ENCODE peak calls at places on chromosomes 16 and 17, in ten cellular contexts. R is breast epithelium; Y is endothelial cell of umbilical vein; Q is effector memory CD4-positive, alpha-beta T cell; E is RWPE2; I is brain microvascular endothelial cell; M is naive thymus-derived CD4-positive, alpha-beta T cell; H is esophagus squamous epithelium; S is heart left ventricle; G is stomach. W is an unnamed sample.

GRCh38 chr16:58854392-58854791 is 120.3 kb upstream of the GOT2 start:
- DNase-seq in I (no peak), G (no peak), E (no peak), Q (no peak), S (no peak), H (no peak), Y (no peak), M (no peak), R (no peak), W (no peak)

GRCh38 chr16:85204242-85205010 is 92.2 kb upstream of the CIBAR2 start:
- DNase-seq in S (no peak), I (peak; percentile 59), Q (no peak), H (no peak), M (no peak), G (no peak), R (no peak), E (no peak), Y (peak; percentile 76), W (no peak)

GRCh38 chr16:65767125-65767524 is 599.4 kb upstream of the CDH5 start:
- DNase-seq in S (no peak), Y (no peak), E (no peak), I (no peak), Q (no peak), R (no peak), M (no peak), H (no peak), G (no peak), W (no peak)

GRCh38 chr17:81422776-81423697 is 27.8 kb downstream of the BAHCC1 start:
- DNase-seq in M (no peak), S (peak; percentile 71), Y (peak; percentile 93), Q (no peak), G (peak; percentile 74), R (peak; percentile 69), E (peak; percentile 95), H (no peak), I (peak; percentile 92), W (no peak)

GRCh38 chr17:42221886-42222745 is 27.8 kb upstream of the GHDC start:
- DNase-seq in G (peak; percentile 55), R (no peak), I (peak; percentile 48), M (peak; percentile 61), Y (peak; percentile 77), E (no peak), S (no peak), H (peak; percentile 17), Q (peak; percentile 28), W (peak; percentile 31)

GRCh38 chr16:8677481-8677880 is 3.1 kb downstream of the ABAT start:
- DNase-seq in I (no peak), Q (no peak), R (no peak), E (no peak), H (no peak), S (no peak), M (no peak), Y (no peak), G (no peak), W (no peak)

GRCh38 chr17:376936-377863 is 24.6 kb upstream of the RPH3AL start:
- DNase-seq in S (no peak), M (no peak), H (no peak), G (no peak), I (no peak), Y (no peak), E (peak; percentile 9), Q (no peak), R (no peak), W (no peak)

GRCh38 chr16:720507-720989 is 398 bp upstream of the ANTKMT start:
- DNase-seq in M (no peak), S (peak; percentile 70), G (no peak), E (no peak), I (peak; percentile 43), Y (peak; percentile 45), H (no peak), R (no peak), Q (no peak), W (peak; percentile 66)

DNA sequence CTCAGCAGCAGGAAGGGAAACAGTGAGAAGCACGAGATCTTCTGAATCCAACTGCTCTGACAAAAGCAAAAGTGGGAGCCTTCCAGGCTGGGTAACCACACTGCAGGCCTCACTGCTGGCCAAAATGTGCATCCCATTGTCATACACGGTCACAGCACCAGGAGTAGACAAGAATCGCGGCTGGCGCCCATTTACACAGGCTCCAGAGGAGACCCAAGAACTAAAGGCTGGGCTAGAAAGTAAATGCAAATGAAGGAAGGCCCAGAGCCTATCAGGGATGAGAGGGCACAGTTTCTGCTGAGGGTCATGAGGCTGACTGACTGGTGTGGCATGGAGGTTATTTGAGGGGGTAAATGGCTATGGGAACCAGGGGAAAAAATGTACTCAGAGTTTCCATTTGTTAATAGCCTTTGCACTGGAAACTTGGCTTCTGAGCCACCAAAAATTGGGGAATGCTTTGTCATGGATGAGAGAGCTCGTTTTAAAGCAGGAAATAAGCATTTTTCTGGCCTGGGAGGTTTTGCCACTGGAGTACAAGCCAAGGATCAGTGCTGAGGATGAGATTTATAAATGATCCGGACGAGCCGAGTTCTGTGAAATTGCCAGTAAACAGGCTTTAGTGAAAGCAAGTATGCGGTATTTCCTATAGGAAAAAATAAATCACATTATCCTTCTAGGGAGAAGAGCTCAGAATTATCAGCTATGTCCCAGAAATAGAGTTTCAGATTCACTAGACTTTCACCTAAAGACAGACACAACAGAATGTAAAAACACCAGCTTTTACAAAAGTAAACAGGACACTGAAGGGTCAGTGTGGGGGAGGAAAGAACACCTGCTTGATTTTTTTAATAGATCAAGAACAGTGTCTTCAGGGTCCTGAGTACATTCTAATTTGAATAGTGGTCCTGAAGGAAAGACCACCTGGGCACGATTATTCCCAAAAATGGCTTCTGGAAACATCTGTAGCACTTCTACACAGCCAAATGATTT is 66.9 kb upstream of the GSG1L start:
- DNase-seq in S (no peak), Y (no peak), H (no peak), G (no peak), R (no peak), E (no peak), Q (no peak), I (no peak), M (no peak), W (no peak)
- H3K36me3 ChIP-seq in S (peaks cover 94% of the 10 kb centered on the region), Y (peaks cover 61% of the 10 kb centered on the region), H (peaks cover 17% of the 10 kb centered on the region), G (peaks cover 100% of the 10 kb centered on the region), R (no peaks in the 10 kb centered on the region), E (peaks cover 99% of the 10 kb centered on the region), Q (peaks cover 99% of the 10 kb centered on the region), I (peaks cover 82% of the 10 kb centered on the region), M (peaks cover 99% of the 10 kb centered on the region), W (peaks cover 93% of the 10 kb centered on the region)

DNA sequence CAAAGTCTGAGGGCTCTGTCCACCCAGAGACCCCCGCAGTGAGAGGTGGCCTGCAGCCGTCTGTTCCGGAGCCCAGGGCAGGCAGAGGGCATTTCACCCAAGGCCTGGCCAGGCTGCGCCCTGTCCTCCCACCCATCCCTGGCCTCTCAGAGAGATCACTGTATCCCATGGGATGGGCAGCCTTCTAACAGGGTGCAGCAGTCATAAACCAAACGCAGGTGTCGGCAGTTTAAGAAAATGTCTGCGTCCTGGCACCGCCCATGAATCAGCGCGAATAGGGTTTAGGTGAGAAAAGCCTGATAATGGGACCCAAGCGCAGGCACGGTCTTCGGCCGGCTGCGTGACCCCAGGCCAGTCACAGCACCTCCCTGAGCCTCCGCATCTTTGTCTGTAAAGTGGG is 5.4 kb downstream of the CYBA start:
- DNase-seq in M (no peak), G (no peak), H (no peak), Y (no peak), S (no peak), E (no peak), Q (no peak), I (no peak), R (no peak), W (no peak)
- H3K36me3 ChIP-seq in M (peaks cover 53% of the 10 kb centered on the region), G (peaks cover 33% of the 10 kb centered on the region), H (no peaks in the 10 kb centered on the region), Y (no peaks in the 10 kb centered on the region), S (no peaks in the 10 kb centered on the region), E (no peaks in the 10 kb centered on the region), Q (peaks cover 23% of the 10 kb centered on the region), I (peaks cover 16% of the 10 kb centered on the region), R (no peaks in the 10 kb centered on the region), W (peaks cover 9% of the 10 kb centered on the region)

GRCh38 chr16:23957287-23957686 is 121.5 kb downstream of the PRKCB start:
- DNase-seq in G (no peak), R (no peak), H (no peak), Y (no peak), M (no peak), I (no peak), Q (no peak), S (no peak), E (no peak), W (no peak)

GRCh38 chr16:23959801-23960072 is 124.0 kb downstream of the PRKCB start:
- DNase-seq in Q (no peak), S (no peak), G (no peak), Y (no peak), M (no peak), I (no peak), H (no peak), R (no peak), E (no peak), W (no peak)

GRCh38 chr16:23959069-23959800 is 123.5 kb downstream of the PRKCB start:
- DNase-seq in Q (no peak), G (no peak), I (no peak), H (no peak), R (no peak), S (no peak), E (no peak), Y (no peak), M (no peak), W (no peak)

GRCh38 chr16:23962001-23962400 is 126.2 kb downstream of the PRKCB start:
- DNase-seq in G (no peak), E (no peak), I (no peak), Q (no peak), R (no peak), M (no peak), Y (no peak), H (no peak), S (no peak), W (no peak)

DNA sequence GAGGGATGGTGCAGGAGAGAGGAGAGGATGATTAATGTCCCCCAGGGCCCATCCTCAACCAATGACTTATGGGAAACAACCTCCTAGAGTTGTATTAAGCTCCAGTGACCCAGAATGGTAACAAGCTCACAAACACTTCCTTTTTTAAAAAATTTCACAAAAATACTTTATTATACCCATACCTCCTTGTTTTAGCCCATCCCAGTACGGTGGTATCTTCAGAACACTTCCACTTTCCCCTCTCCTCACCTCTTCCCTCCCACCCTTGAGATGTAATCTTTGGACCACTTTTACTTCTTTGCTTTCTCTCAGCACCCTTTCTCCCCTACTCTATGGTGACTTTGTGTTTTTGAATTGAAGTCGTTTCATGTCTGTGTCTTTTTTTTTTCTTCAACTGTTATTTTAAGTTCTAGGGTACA is 124.3 kb downstream of the PRKCB start:
- DNase-seq in E (no peak), I (no peak), G (no peak), Q (no peak), H (no peak), M (peak; percentile 23), Y (no peak), S (no peak), R (no peak), W (no peak)
- H3K36me3 ChIP-seq in E (no peaks in the 10 kb centered on the region), I (no peaks in the 10 kb centered on the region), G (no peaks in the 10 kb centered on the region), Q (peaks cover 6% of the 10 kb centered on the region), H (no peaks in the 10 kb centered on the region), M (peaks cover 1% of the 10 kb centered on the region), Y (no peaks in the 10 kb centered on the region), S (no peaks in the 10 kb centered on the region), R (no peaks in the 10 kb centered on the region), W (peaks cover 14% of the 10 kb centered on the region)

GRCh38 chr17:7945651-7946050 is 13.6 kb downstream of the CNTROB start:
- DNase-seq in M (no peak), Q (no peak), I (no peak), G (no peak), R (no peak), E (no peak), S (no peak), Y (no peak), H (no peak), W (no peak)

GRCh38 chr17:7947651-7948050 is 15.6 kb downstream of the CNTROB start:
- DNase-seq in Q (no peak), G (no peak), R (no peak), S (no peak), H (no peak), I (no peak), Y (no peak), M (no peak), E (no peak), W (no peak)

GRCh38 chr17:7946441-7946840 is 14.4 kb downstream of the CNTROB start:
- DNase-seq in E (no peak), R (no peak), H (no peak), I (no peak), Q (no peak), S (no peak), G (no peak), M (no peak), Y (no peak), W (no peak)

GRCh38 chr17:7943291-7943690 is 11.3 kb downstream of the CNTROB start:
- DNase-seq in G (no peak), R (no peak), I (no peak), H (no peak), Y (no peak), E (no peak), M (no peak), S (no peak), Q (no peak), W (no peak)

GRCh38 chr17:7944321-7944720 is 12.3 kb downstream of the CNTROB start:
- DNase-seq in Q (no peak), M (no peak), I (no peak), H (no peak), Y (no peak), E (no peak), G (no peak), R (no peak), S (no peak), W (no peak)
- H3K36me3 ChIP-seq in Q (peaks cover 53% of the 10 kb centered on the region), M (peaks cover 76% of the 10 kb centered on the region), I (peaks cover 71% of the 10 kb centered on the region), H (peaks cover 38% of the 10 kb centered on the region), Y (peaks cover 41% of the 10 kb centered on the region), E (peaks cover 84% of the 10 kb centered on the region), G (peaks cover 97% of the 10 kb centered on the region), R (peaks cover 11% of the 10 kb centered on the region), S (peaks cover 96% of the 10 kb centered on the region), W (peaks cover 79% of the 10 kb centered on the region)